ENCODE peak calls at places on chromosomes 7 and 10, in ten cellular contexts. R is sigmoid colon; N is SJSA1; E is cardiac muscle cell; T is pancreas; X is neuronal stem cell; W is left ventricle myocardium inferior; H is thoracic aorta; C is CD8-positive, alpha-beta T cell; L is A549. F is an unnamed sample.

GRCh38 chr7:16323313-16323712 is 98.0 kb downstream of the CRPPA start:
- DNase-seq in N (no peak), W (no peak), E (no peak), H (no peak), R (no peak), X (no peak), T (no peak), C (no peak), L (no peak), F (no peak)

GRCh38 chr10:90960355-90960814 is 39.5 kb upstream of the ANKRD1 start:
- DNase-seq in W (no peak), L (peak; percentile 61), C (no peak), T (no peak), E (no peak), R (no peak), N (peak; percentile 63), X (no peak), H (no peak), F (no peak)

GRCh38 chr10:49742683-49743463 is 19.2 kb downstream of the OGDHL start:
- DNase-seq in X (no peak), W (no peak), L (no peak), R (no peak), T (no peak), H (no peak), E (no peak), N (no peak), C (no peak), F (no peak)

GRCh38 chr7:120272261-120272895 is 597 bp upstream of the KCND2 start:
- DNase-seq in H (no peak), C (no peak), W (no peak), T (no peak), R (no peak), L (peak; percentile 57), E (peak; percentile 70), N (peak; percentile 15), X (peak; percentile 26), F (no peak)

GRCh38 chr10:79098596-79099015 is 29.8 kb downstream of the ZMIZ1 start:
- DNase-seq in C (no peak), N (no peak), E (no peak), W (no peak), X (no peak), H (no peak), L (no peak), T (no peak), R (no peak), F (no peak)

GRCh38 chr10:71771821-71772617 is 1.3 kb downstream of the VSIR start:
- DNase-seq in H (peak; percentile 61), T (peak; percentile 25), W (peak; percentile 72), C (no peak), X (no peak), E (no peak), L (peak; percentile 57), R (peak; percentile 96), N (peak; percentile 60), F (no peak)

GRCh38 chr7:151058766-151059361 is 525 bp upstream of the SLC4A2 start:
- DNase-seq in T (no peak), C (no peak), N (peak; percentile 43), H (no peak), L (peak; percentile 33), W (no peak), E (no peak), R (no peak), X (no peak), F (no peak)

GRCh38 chr10:68049289-68050078 is 25.6 kb downstream of the HERC4 start:
- DNase-seq in C (no peak), L (no peak), T (no peak), R (no peak), N (no peak), E (no peak), W (no peak), H (no peak), X (no peak), F (no peak)

GRCh38 chr10:69835875-69836727 is 34.4 kb downstream of the COL13A1 start:
- DNase-seq in L (no peak), C (no peak), R (no peak), X (no peak), N (no peak), H (no peak), T (no peak), W (no peak), E (no peak), F (no peak)

GRCh38 chr10:77943086-77943901 is 16.7 kb upstream of the DLG5 start:
- DNase-seq in N (peak; percentile 85), H (no peak), T (no peak), R (peak; percentile 72), E (no peak), W (no peak), L (peak; percentile 43), C (no peak), X (peak; percentile 6), F (no peak)

GRCh38 chr7:7565746-7566650 is 686 bp upstream of the MIOS start:
- DNase-seq in L (no peak), W (no peak), X (no peak), H (no peak), T (peak; percentile 68), R (no peak), C (no peak), N (no peak), E (no peak), F (no peak)

DNA sequence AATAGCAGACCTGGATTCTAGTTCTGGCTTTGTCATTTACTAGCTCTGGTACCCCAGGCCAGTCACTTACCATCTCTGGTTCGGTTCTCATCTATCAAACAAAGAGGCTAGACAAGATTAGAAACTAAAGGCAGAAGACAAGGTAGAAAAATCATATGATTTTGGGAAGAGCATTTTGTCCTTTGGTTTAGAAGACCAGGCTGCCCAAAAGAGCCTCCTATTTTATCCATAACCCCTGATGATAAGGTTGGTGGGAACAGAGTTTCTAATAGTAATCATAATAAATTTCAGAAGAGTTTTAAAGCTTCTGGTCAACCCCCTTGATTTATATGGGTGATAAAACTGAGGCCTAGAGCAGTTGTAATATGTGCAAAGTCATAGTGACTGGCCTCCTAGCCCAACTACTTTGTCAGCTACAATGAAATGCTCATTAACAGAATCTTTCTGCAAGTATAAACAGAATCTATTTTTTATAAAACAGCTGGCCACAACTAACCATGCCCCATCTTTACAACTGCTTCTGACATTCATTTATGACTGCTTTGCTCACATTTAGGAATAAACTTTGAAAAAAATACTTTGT is 23.4 kb downstream of the COX15 start:
- DNase-seq in W (no peak), H (no peak), C (no peak), T (no peak), L (peak; percentile 32), X (no peak), N (no peak), R (no peak), E (no peak), F (no peak)
- H3K27ac ChIP-seq in W (no peak overlapping the region), H (no peak overlapping the region), C (no peak overlapping the region), T (no peak overlapping the region), L (peak overlapping the region; percentile 65), X (no peak overlapping the region), N (peak overlapping the region; percentile 15), R (peak overlapping the region; percentile 75), E (no peak overlapping the region), F (no peak overlapping the region)

GRCh38 chr10:103638948-103639347 is 145.4 kb downstream of the NEURL1 start:
- DNase-seq in H (no peak), X (no peak), T (no peak), N (no peak), C (no peak), R (no peak), E (no peak), L (no peak), W (no peak), F (no peak)

GRCh38 chr10:103637855-103638561 is 144.5 kb downstream of the NEURL1 start:
- DNase-seq in L (no peak), H (peak; percentile 97), W (peak; percentile 78), N (no peak), E (no peak), T (peak; percentile 39), C (no peak), R (peak; percentile 94), X (no peak), F (no peak)

GRCh38 chr10:103640436-103641181 is 147.1 kb downstream of the NEURL1 start:
- DNase-seq in L (no peak), N (no peak), R (no peak), X (no peak), W (no peak), T (no peak), C (no peak), E (no peak), H (no peak), F (no peak)

GRCh38 chr10:103643381-103643780 is 149.9 kb downstream of the NEURL1 start:
- DNase-seq in H (no peak), C (no peak), N (no peak), T (no peak), X (no peak), L (no peak), E (no peak), R (no peak), W (no peak), F (no peak)

DNA sequence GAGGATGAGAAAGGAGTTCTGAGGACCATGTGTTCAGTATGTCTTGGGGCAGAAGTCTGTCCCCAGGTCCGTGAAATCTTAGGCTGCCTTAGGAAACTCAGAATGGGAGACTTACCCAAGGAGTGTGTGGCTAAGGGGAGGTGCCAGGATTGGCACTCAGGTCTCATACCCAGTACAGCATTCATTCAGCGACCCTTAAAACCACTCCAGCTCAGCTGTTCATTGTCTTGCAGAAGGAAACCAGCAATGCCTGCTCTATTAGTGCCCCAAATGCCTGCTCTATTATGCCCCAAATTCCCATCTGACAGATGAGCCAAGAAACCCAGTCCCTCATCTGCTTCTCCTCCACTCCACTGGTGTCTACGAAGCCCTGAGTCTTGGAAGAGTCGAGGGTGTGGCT is 147.8 kb downstream of the NEURL1 start:
- DNase-seq in L (no peak), R (no peak), C (no peak), W (no peak), X (no peak), H (no peak), N (no peak), E (no peak), T (no peak), F (no peak)
- H3K27ac ChIP-seq in L (no peak overlapping the region), R (no peak overlapping the region), C (no peak overlapping the region), W (peak overlapping the region; percentile 79), X (no peak overlapping the region), H (no peak overlapping the region), N (no peak overlapping the region), E (no peak overlapping the region), T (no peak overlapping the region), F (no peak overlapping the region)

DNA sequence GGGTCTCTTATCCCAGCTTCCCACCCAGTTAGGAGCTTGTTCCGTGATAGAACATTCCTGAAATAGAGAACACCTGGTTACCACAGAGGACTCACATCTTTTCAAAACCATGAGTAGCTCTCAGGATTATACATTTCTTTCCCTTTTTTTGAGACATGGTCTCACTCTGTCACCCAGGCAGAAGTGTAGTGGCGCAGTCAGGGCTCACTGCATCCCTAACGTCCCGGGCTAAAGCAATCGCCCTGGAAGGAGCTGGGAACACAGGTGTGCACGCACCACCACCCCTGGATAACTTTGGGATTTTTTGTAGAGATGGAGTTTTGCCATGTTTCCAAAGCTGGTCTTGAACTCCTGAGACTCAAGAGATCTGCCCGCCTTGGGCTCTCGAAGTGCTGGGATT is 144.0 kb downstream of the RNF216 start:
- DNase-seq in T (no peak), N (no peak), E (no peak), L (no peak), H (no peak), R (no peak), X (no peak), W (no peak), C (no peak), F (no peak)
- H3K27ac ChIP-seq in T (peak overlapping the region; percentile 24), N (no peak overlapping the region), E (peak overlapping the region; percentile 39), L (peak overlapping the region; percentile 52), H (peak overlapping the region; percentile 35), R (peak overlapping the region; percentile 72), X (peak overlapping the region; percentile 59), W (peak overlapping the region; percentile 70), C (no peak overlapping the region), F (no peak overlapping the region)

GRCh38 chr10:125515571-125515970 is 167.4 kb downstream of the TEX36 start:
- DNase-seq in T (no peak), X (no peak), H (no peak), N (no peak), R (no peak), L (no peak), W (no peak), C (no peak), E (no peak), F (no peak)
- H3K27ac ChIP-seq in T (no peak overlapping the region), X (no peak overlapping the region), H (no peak overlapping the region), N (no peak overlapping the region), R (no peak overlapping the region), L (no peak overlapping the region), W (no peak overlapping the region), C (no peak overlapping the region), E (no peak overlapping the region), F (no peak overlapping the region)